ENCODE peak calls at places on chromosomes 4 and X, in seven cellular contexts. Z, M, E, L, Y, K and J are unnamed samples.

GRCh38 chr4:57425610-57426009 is 315.4 kb upstream of the IGFBP7 start:
- DNase-seq in E (no peak), Z (no peak), L (no peak), Y (no peak), K (no peak), M (no peak), J (no peak)

GRCh38 chrX:133921764-133922389 is 63.5 kb downstream of the GPC3 start:
- DNase-seq in M (no peak), K (peak; percentile 7), Z (peak; percentile 72), Y (peak; percentile 1), L (no peak), E (no peak), J (no peak)

GRCh38 chrX:136189222-136189621 is 41.9 kb downstream of the FHL1 start:
- DNase-seq in Y (peak; percentile 86), M (no peak), L (no peak), Z (no peak), K (no peak), E (no peak), J (no peak)

GRCh38 chr4:185567828-185568442 is 32.6 kb upstream of the PDLIM3 start:
- DNase-seq in Z (no peak), L (peak; percentile 66), Y (peak; percentile 56), M (no peak), K (no peak), E (no peak), J (peak; percentile 91)

GRCh38 chr4:85081196-85081595 is 114.7 kb upstream of the WDFY3 start:
- DNase-seq in K (no peak), Z (no peak), Y (no peak), L (no peak), E (no peak), M (no peak), J (no peak)

GRCh38 chr4:79913581-79913980 is 159.4 kb downstream of the ANTXR2 start:
- DNase-seq in L (no peak), M (no peak), Y (no peak), K (no peak), Z (no peak), E (no peak), J (no peak)

GRCh38 chr4:42570221-42570620 is 86.7 kb downstream of the ATP8A1 start:
- DNase-seq in Y (no peak), K (no peak), L (peak; percentile 41), E (no peak), Z (peak; percentile 94), M (no peak), J (no peak)

GRCh38 chr4:8728536-8729407 is 136.2 kb downstream of the CPZ start:
- DNase-seq in M (peak; percentile 77), E (peak; percentile 57), Y (no peak), Z (peak; percentile 17), K (no peak), L (no peak), J (peak; percentile 87)

GRCh38 chr4:171142639-171143038 is 670.6 kb upstream of the GALNTL6 start:
- DNase-seq in M (no peak), E (no peak), Z (no peak), L (no peak), Y (no peak), K (no peak), J (no peak)

GRCh38 chrX:54386314-54386713 is 28.5 kb upstream of the WNK3 start:
- DNase-seq in Y (peak; percentile 59), M (no peak), L (no peak), Z (no peak), K (no peak), E (no peak), J (no peak)

DNA sequence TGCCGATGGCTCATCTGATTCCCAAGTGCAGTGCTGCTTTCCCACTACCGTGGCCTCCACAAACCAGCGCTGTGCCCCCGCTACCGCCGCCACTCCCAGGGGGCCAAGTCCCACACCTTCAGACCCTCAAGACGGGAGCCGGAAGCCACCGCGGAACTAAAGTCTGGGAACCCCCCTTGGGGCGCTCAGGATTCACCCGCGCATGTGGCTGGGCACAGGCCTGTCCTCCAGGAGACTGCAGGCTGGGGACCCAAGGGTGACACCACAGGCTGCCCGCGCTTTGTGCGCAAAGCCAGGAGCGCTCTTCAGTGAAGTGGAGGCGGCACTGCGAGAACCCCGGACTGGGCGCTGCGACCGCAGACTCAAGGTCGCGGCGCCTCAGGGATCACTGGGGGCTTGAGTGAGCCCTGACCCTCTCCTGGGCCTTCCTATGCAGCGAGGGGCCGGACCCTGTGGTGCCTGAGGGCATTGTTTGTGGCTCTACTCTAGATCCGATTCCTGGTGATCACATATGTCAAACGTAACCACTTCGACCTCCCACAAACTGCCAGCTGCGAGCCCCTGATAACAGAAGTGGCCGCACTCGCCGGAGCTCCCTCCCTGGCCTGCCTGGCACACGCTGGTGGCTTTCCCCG is 20.4 kb upstream of the TBC1D14 start:
- DNase-seq in Z (peak; percentile 23), E (no peak), M (no peak), Y (no peak), K (no peak), L (no peak), J (no peak)
- H3K4me1 ChIP-seq in Z (peaks cover 32% of the 10 kb centered on the region), E (peaks cover 84% of the 10 kb centered on the region), M (peaks cover 29% of the 10 kb centered on the region), Y (no peaks in the 10 kb centered on the region), K (peaks cover 42% of the 10 kb centered on the region), L (no peaks in the 10 kb centered on the region), J (peaks cover 37% of the 10 kb centered on the region)

GRCh38 chr4:78720151-78720726 is 55.9 kb upstream of the BMP2K start:
- DNase-seq in L (no peak), M (no peak), Z (no peak), K (no peak), Y (no peak), E (peak; percentile 82), J (no peak)

GRCh38 chr4:78722880-78723279 is 53.3 kb upstream of the BMP2K start:
- DNase-seq in L (no peak), Z (no peak), Y (no peak), M (no peak), E (no peak), K (no peak), J (no peak)

GRCh38 chr4:78721739-78722138 is 54.4 kb upstream of the BMP2K start:
- DNase-seq in K (no peak), E (no peak), M (no peak), L (no peak), Y (no peak), Z (no peak), J (no peak)

GRCh38 chr4:78722320-78722719 is 53.8 kb upstream of the BMP2K start:
- DNase-seq in K (no peak), M (no peak), E (no peak), Y (peak; percentile 20), L (no peak), Z (no peak), J (no peak)

GRCh38 chr4:78720994-78721677 is 55.0 kb upstream of the BMP2K start:
- DNase-seq in Y (peak; percentile 72), Z (no peak), K (no peak), E (peak; percentile 72), L (no peak), M (no peak), J (no peak)
- H3K4me3 ChIP-seq in Y (no peak overlapping the region), Z (no peak overlapping the region), K (no peak overlapping the region), E (no peak overlapping the region), L (no peak overlapping the region), M (no peak overlapping the region), J (no peak overlapping the region)

DNA sequence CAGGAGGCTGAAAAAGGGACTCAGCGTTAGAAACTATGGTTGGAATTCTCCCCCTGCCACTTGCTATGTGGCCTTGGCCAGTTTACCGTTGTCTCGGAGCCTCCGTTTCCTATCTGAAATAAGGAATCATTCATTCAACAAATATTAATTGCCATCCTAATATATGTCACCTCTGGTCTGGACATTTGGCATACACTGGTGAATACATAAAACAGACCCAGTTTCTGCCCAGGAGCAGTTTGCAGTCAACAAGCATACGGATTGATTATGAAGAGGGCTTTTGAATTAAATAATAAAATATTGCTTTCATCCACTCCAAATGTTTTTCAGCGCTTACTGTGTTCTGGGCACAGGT is 7.6 kb upstream of the GSX2 start:
- DNase-seq in E (no peak), Y (no peak), K (no peak), Z (no peak), M (no peak), L (no peak), J (no peak)
- TF ChIP-seq POLR2A in E (no peak), Y (no peak), K (no peak), Z (no peak), M (no peak), L (no peak), J (no peak)

DNA sequence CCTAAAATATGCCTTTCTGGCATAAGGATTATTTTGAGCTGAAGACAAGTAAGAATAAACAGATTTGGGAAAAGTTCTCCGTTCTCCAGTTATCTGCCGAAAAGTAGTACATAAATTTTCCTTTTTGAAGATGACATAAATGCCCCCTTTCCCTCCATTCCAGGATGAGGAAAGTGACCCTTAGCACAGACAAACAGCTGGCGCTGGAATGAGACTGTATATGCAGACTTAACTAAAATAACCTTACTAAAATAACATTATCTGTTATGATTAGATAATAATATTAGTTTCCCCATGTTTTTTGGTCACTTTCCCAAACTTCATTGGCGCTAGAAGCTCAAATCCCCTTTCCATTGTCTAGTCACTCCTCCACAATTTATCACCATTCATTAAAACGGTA is 21.5 kb downstream of the PDGFC start:
- DNase-seq in M (no peak), Y (peak; percentile 53), L (no peak), K (no peak), E (no peak), Z (no peak), J (no peak)
- H3K4me1 ChIP-seq in M (peaks cover 46% of the 10 kb centered on the region), Y (peaks cover 56% of the 10 kb centered on the region), L (peaks cover 8% of the 10 kb centered on the region), K (peaks cover 58% of the 10 kb centered on the region), E (no peaks in the 10 kb centered on the region), Z (peaks cover 34% of the 10 kb centered on the region), J (peaks cover 87% of the 10 kb centered on the region)

DNA sequence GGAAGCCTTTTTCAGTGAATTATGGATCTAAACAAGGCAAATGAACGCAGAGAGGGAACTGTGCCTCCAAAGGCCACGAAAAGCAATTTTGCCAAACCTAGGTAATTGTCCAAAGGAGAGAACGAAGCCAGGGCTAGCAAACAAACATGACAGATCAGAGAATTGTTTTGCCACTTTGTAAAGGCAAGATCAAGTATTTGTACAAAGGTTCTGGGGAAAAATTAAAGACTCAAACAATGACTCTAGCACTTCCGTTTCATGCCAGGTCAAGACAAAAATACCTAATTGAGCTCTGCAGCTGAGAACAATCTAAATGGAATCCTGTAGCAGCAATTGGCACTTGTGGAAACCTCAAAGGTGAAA is 8.5 kb downstream of the RBM47 start:
- DNase-seq in L (no peak), E (no peak), Z (no peak), Y (no peak), M (no peak), K (no peak), J (no peak)
- H3K4me3 ChIP-seq in L (no peak overlapping the region), E (no peak overlapping the region), Z (no peak overlapping the region), Y (no peak overlapping the region), M (no peak overlapping the region), K (no peak overlapping the region), J (no peak overlapping the region)